ENCODE peak calls at places on chromosomes 6 and 20, in six cellular contexts. R, Y, V, M, S and C are unnamed samples.

GRCh38 chr6:79385333-79385732 is 150.9 kb upstream of the HMGN3 start:
- DNase-seq in R (no peak), Y (peak), V (no peak), M (no peak), S (no peak), C (no peak)

GRCh38 chr6:157274471-157275226 is 48.7 kb downstream of the TMEM242 start:
- DNase-seq in R (peak), Y (peak), V (peak), M (peak), S (peak), C (peak)

GRCh38 chr6:14635933-14636599 is 518.5 kb downstream of the CD83 start:
- DNase-seq in R (no peak), Y (no peak), V (no peak), M (no peak), S (no peak), C (no peak)

GRCh38 chr6:158629376-158630221 is 14.9 kb downstream of the DYNLT1 start:
- DNase-seq in R (no peak), Y (no peak), V (no peak), M (no peak), S (no peak), C (peak)

GRCh38 chr20:4244700-4245485 is 229.5 kb upstream of the RNF24 start:
- DNase-seq in R (peak), Y (peak), V (no peak), M (no peak), S (no peak), C (peak)

GRCh38 chr6:105428342-105428957 is 25.6 kb upstream of the PREP start:
- DNase-seq in R (peak), Y (peak), V (no peak), M (peak), S (no peak), C (peak)

GRCh38 chr6:106146852-106147351 is 60.8 kb downstream of the PRDM1 start:
- DNase-seq in R (no peak), Y (peak), V (no peak), M (peak), S (no peak), C (no peak)

GRCh38 chr6:166542580-166542912 is 43.9 kb downstream of the RAMACL start:
- DNase-seq in R (no peak), Y (no peak), V (no peak), M (peak), S (no peak), C (peak)

GRCh38 chr20:51178153-51178552 is 155.2 kb upstream of the KCNG1 start:
- DNase-seq in R (no peak), Y (no peak), V (no peak), M (no peak), S (no peak), C (no peak)
- H3K4me3 ChIP-seq in R (no peak), Y (no peak), V (no peak), M (no peak), S (no peak), C (no peak)

DNA sequence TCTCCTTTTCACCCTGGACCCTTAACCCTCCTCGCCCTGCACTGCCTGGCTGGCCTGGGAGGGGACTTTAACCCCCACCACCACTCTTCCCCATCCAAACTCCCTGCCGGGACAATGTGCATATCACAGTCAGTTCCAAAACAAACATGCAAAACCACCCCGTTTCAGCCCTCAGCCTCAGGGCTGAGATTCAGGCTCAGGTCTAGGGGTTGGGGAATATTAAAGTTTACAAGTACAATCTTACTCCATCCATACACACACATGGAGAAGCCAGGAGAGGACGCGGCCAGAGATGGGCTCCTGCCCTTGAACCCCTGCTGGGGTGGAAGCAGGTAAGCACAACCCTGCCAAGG is 534 bp downstream of the KIAA1755 start:
- DNase-seq in R (no peak), Y (no peak), V (no peak), M (peak), S (no peak), C (peak)
- H3K4me3 ChIP-seq in R (peak), Y (peak), V (no peak), M (peak), S (peak), C (no peak)

DNA sequence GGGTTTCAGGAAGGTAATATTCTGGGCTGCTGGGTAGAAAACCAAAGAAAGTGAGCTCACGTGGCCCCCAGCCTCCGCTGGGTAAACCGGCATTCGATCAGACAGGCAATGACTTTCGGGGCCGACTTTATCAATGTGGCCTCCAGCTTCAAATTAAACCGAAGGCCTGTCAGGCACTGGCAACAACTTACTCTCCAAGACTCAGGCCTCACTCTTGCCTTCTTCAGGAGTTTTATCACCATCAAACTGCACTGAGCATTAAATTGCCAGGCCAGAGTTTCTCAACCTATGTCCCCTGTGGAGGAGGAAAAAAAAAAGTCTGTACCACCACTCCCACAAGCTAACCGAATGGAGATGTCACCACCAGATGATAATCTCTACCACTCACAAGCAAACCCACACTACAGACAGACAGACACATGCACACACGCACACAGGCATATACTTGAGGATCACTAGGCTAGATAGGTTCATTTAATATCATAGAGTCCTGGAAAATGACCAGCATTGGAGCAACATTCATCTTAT is 1.1 kb upstream of the MBOAT1 start:
- DNase-seq in R (no peak), Y (no peak), V (no peak), M (no peak), S (no peak), C (peak)
- H3K4me3 ChIP-seq in R (peak), Y (peak), V (peak), M (peak), S (peak), C (peak)

DNA sequence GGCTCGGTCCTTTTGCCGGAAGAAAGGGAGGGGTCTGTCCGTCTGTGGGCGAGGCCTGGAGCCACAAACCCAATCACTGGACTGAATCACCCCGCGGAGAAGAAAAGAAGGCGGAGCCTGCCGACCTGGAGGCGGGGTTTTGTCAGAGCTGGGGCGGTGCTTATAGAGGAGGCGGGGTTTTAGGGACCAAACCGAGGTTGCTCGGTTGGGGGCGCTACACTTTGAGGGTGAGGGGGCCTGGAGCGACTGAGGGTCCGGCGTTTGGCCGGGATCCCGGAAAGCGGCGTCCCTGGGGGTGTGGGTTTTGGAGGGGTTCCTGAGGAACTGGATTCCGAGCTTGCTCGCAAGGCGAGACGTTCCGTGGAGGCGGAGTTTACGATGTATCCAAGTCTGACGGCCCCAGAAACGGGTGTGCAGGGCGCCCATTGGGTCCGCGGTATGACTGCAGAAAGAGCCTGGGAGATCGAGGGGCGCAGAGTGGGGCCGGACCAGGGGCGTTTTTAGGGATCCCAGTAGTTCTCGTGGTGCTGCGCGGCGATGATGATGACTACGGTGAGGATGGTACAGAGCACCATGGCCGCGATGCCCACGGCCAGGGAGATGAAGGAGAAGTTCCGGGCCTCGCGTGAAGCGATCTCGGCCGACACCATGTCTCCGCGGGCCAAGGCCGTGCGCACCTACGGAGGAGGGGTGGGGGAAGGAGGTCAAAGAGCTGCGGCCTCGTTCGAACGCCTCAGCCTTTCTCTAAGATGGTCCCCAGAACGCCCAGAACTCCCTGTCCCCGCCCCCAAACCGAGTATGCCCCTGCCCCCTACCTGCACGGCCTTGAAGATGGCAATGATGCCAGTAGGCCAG is 2.8 kb downstream of the PRRT1 start:
- DNase-seq in R (no peak), Y (no peak), V (no peak), M (peak), S (peak), C (no peak)
- H3K4me3 ChIP-seq in R (no peak), Y (no peak), V (no peak), M (no peak), S (peak), C (no peak)